ENCODE peak calls at places on chromosomes 12 and 14, in four cellular contexts. One of them, this sample, is unnamed.

GRCh38 chr14:95513261-95513660 is 3.2 kb downstream of the SYNE3 start:
- DNase-seq in pancreas: no peak
- DNase-seq in A673: no peak
- DNase-seq in RWPE2: no peak
- DNase-seq in this sample: no peak

GRCh38 chr12:101839324-101840283 is 8.8 kb upstream of the GNPTAB start:
- DNase-seq in A673: peak; percentile 73
- DNase-seq in pancreas: no peak
- DNase-seq in RWPE2: no peak
- DNase-seq in this sample: no peak

GRCh38 chr12:27984275-27984674 is 11.7 kb upstream of the PTHLH start:
- DNase-seq in A673: no peak
- DNase-seq in pancreas: no peak
- DNase-seq in RWPE2: no peak
- DNase-seq in this sample: no peak

GRCh38 chr12:124426594-124427550 is 132.0 kb downstream of the RFLNA start:
- DNase-seq in A673: no peak
- DNase-seq in pancreas: no peak
- DNase-seq in RWPE2: no peak
- DNase-seq in this sample: no peak

GRCh38 chr12:52912711-52913423 is 8.0 kb upstream of the KRT8 start:
- DNase-seq in pancreas: peak; percentile 81
- DNase-seq in RWPE2: no peak
- DNase-seq in A673: no peak
- DNase-seq in this sample: no peak

GRCh38 chr12:81128930-81129554 is 51.2 kb downstream of the ACSS3 start:
- DNase-seq in pancreas: no peak
- DNase-seq in RWPE2: no peak
- DNase-seq in A673: peak; percentile 79
- DNase-seq in this sample: no peak

GRCh38 chr12:50257226-50258166 is 25.8 kb downstream of the LIMA1 start:
- DNase-seq in pancreas: no peak
- DNase-seq in RWPE2: no peak
- DNase-seq in A673: peak; percentile 32
- DNase-seq in this sample: no peak

GRCh38 chr12:82695531-82695930 is 8.8 kb downstream of the TMTC2 start:
- DNase-seq in A673: no peak
- DNase-seq in pancreas: no peak
- DNase-seq in RWPE2: no peak
- DNase-seq in this sample: no peak

GRCh38 chr14:73742520-73743238 is 28.5 kb upstream of the PNMA1 start:
- DNase-seq in A673: no peak
- DNase-seq in RWPE2: no peak
- DNase-seq in pancreas: no peak
- DNase-seq in this sample: no peak

GRCh38 chr12:13071305-13072280 is 27.4 kb downstream of the FAM234B start:
- DNase-seq in pancreas: no peak
- DNase-seq in RWPE2: no peak
- DNase-seq in A673: no peak
- DNase-seq in this sample: no peak

GRCh38 chr12:64120568-64120967 is 101.5 kb downstream of the KICS2 start:
- DNase-seq in A673: no peak
- DNase-seq in RWPE2: no peak
- DNase-seq in pancreas: no peak
- DNase-seq in this sample: no peak

GRCh38 chr14:67269338-67270060 is 28.3 kb downstream of the PALS1 start:
- DNase-seq in RWPE2: no peak
- DNase-seq in pancreas: no peak
- DNase-seq in A673: peak; percentile 73
- DNase-seq in this sample: no peak

GRCh38 chr12:92550234-92550633 is 152.6 kb upstream of the PLEKHG7 start:
- DNase-seq in pancreas: no peak
- DNase-seq in RWPE2: no peak
- DNase-seq in A673: no peak
- DNase-seq in this sample: no peak

GRCh38 chr12:92550661-92551060 is 152.1 kb upstream of the PLEKHG7 start:
- DNase-seq in RWPE2: no peak
- DNase-seq in A673: no peak
- DNase-seq in pancreas: no peak
- DNase-seq in this sample: no peak

GRCh38 chr12:92551853-92552397 is 150.9 kb upstream of the PLEKHG7 start:
- DNase-seq in RWPE2: no peak
- DNase-seq in pancreas: no peak
- DNase-seq in A673: no peak
- DNase-seq in this sample: no peak

GRCh38 chr12:92552412-92553108 is 150.2 kb upstream of the PLEKHG7 start:
- DNase-seq in A673: no peak
- DNase-seq in RWPE2: no peak
- DNase-seq in pancreas: no peak
- DNase-seq in this sample: no peak

DNA sequence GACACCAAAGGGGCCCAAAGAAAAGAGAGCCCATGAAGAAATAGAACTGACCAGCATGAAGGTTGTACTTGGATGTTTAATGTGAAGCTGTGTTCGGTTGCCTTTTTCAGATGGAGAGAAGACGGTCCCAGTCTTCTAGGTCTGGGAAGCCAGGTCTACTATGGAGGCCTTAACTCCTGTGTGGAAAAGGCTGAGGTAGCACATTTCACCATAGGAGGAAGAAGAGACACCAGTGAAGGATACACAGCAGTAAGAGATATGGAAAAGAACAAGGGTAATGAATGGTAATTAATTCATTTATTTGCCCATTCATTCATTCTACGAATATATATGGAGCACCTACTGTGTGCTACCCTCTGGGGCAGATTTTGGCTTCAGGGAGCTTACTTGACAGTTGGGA is 151.6 kb upstream of the PLEKHG7 start:
- DNase-seq in pancreas: no peak
- DNase-seq in A673: no peak
- DNase-seq in RWPE2: no peak
- DNase-seq in this sample: no peak
- H3K27ac ChIP-seq in pancreas: no peak overlapping the region
- H3K27ac ChIP-seq in A673: no peak overlapping the region
- H3K27ac ChIP-seq in RWPE2: peak overlapping the region; percentile 50
- H3K27ac ChIP-seq in this sample: no peak overlapping the region

GRCh38 chr12:51863921-51864700 is 15.6 kb upstream of the FIGNL2 start:
- DNase-seq in RWPE2: no peak
- DNase-seq in A673: peak; percentile 56
- DNase-seq in pancreas: no peak
- DNase-seq in this sample: no peak

GRCh38 chr12:51864701-51865469 is 16.4 kb upstream of the FIGNL2 start:
- DNase-seq in RWPE2: no peak
- DNase-seq in A673: no peak
- DNase-seq in pancreas: no peak
- DNase-seq in this sample: no peak

GRCh38 chr12:51860986-51861385 is 12.5 kb upstream of the FIGNL2 start:
- DNase-seq in A673: no peak
- DNase-seq in RWPE2: no peak
- DNase-seq in pancreas: no peak
- DNase-seq in this sample: no peak

GRCh38 chr12:51863363-51863920 is 14.9 kb upstream of the FIGNL2 start:
- DNase-seq in pancreas: no peak
- DNase-seq in RWPE2: no peak
- DNase-seq in A673: no peak
- DNase-seq in this sample: no peak

DNA sequence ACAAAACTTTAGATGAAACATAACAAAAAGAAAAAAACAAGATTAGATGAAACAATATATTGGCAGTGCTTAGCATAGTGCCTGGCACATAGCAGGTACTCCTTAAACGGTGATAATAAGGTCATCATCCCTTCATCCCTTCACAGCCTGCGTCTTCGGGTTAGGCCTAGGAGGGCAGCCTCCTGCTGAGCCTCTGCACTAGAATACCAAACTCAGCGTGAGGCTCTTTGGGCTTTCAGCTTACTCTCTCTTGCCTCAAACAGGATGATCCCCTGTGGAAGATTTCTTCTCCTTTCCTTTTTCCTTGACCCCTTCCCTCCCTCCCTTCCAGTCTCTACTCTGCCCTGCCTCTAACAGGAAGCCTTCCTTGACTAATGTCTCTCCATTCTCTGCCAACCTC is 14.4 kb upstream of the FIGNL2 start:
- DNase-seq in RWPE2: no peak
- DNase-seq in pancreas: no peak
- DNase-seq in A673: no peak
- DNase-seq in this sample: no peak
- H3K4me3 ChIP-seq in RWPE2: no peak overlapping the region
- H3K4me3 ChIP-seq in pancreas: no peak overlapping the region
- H3K4me3 ChIP-seq in A673: no peak overlapping the region
- H3K4me3 ChIP-seq in this sample: no peak overlapping the region

GRCh38 chr14:51651388-51652167 is at the start of gene FRMD6:
- DNase-seq in A673: peak; percentile 90
- DNase-seq in RWPE2: peak; percentile 87
- DNase-seq in pancreas: peak; percentile 93
- DNase-seq in this sample: peak; percentile 54

GRCh38 chr14:51653855-51654548 is 2.3 kb downstream of the FRMD6 start:
- DNase-seq in pancreas: no peak
- DNase-seq in RWPE2: no peak
- DNase-seq in A673: no peak
- DNase-seq in this sample: no peak

GRCh38 chr14:51652168-51653095 is 722 bp downstream of the FRMD6 start:
- DNase-seq in A673: no peak
- DNase-seq in RWPE2: peak; percentile 76
- DNase-seq in pancreas: peak; percentile 87
- DNase-seq in this sample: no peak

GRCh38 chr14:51654549-51654879 is 2.8 kb downstream of the FRMD6 start:
- DNase-seq in RWPE2: no peak
- DNase-seq in A673: no peak
- DNase-seq in pancreas: no peak
- DNase-seq in this sample: no peak

GRCh38 chr14:51653096-51653814 is 1.5 kb downstream of the FRMD6 start:
- DNase-seq in pancreas: no peak
- DNase-seq in RWPE2: no peak
- DNase-seq in A673: peak; percentile 86
- DNase-seq in this sample: no peak
- TF ChIP-seq CTCF in pancreas: no peak
- TF ChIP-seq CTCF in RWPE2: peak; percentile 42
- TF ChIP-seq CTCF in A673: peak; percentile 62
- TF ChIP-seq CTCF in this sample: peak; percentile 67

DNA sequence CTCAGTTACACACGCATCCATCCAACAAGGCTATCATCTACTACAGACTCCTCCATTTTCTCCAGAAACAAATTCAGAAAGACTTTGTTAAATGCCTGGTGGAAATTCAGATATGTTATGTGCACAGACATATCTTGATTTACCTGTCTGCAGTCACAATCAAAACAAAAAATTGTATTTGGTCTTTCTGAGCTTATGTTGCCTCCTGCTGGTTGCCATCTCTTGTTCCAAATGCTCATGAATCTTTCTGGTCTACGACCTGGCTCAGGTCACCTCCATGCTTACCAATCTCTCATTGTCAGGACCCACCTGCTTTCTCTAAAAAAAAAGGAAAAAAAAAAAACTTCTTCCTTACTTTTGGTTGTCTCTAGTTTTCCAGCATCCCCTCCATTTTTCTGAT is 169.2 kb upstream of the PLXNC1 start:
- DNase-seq in pancreas: no peak
- DNase-seq in A673: no peak
- DNase-seq in RWPE2: no peak
- DNase-seq in this sample: no peak
- H3K27ac ChIP-seq in pancreas: no peak overlapping the region
- H3K27ac ChIP-seq in A673: no peak overlapping the region
- H3K27ac ChIP-seq in RWPE2: no peak overlapping the region
- H3K27ac ChIP-seq in this sample: no peak overlapping the region

GRCh38 chr14:68784995-68785816 is 7.7 kb downstream of the ZFP36L1 start:
- DNase-seq in pancreas: no peak
- DNase-seq in RWPE2: peak; percentile 83
- DNase-seq in A673: no peak
- DNase-seq in this sample: no peak
- H3K4me3 ChIP-seq in pancreas: no peak overlapping the region
- H3K4me3 ChIP-seq in RWPE2: no peak overlapping the region
- H3K4me3 ChIP-seq in A673: no peak overlapping the region
- H3K4me3 ChIP-seq in this sample: no peak overlapping the region

DNA sequence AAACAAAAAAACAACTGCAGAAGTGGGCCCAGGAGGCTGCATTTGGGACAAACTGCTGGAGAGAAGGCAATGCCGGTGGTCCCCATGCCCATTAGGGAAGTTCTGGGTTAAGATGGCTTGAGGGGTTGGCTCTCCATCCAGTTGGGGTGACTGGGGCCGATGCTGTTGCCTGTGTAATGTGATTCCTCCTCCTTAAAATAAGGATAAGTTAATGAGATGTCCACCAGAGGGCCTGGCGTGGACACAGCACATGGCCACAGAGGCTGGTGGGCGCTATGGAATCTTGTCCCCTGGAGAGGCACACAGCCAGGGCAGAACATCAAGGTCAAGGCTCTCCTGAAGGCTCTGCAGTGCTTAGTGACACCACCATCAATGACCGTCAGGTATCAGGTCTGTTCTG is 1.0 kb upstream of the TESC start:
- DNase-seq in A673: no peak
- DNase-seq in RWPE2: no peak
- DNase-seq in pancreas: no peak
- DNase-seq in this sample: no peak
- TF ChIP-seq CTCF in A673: peak; percentile 16
- TF ChIP-seq CTCF in RWPE2: peak; percentile 38
- TF ChIP-seq CTCF in pancreas: no peak
- TF ChIP-seq CTCF in this sample: no peak

DNA sequence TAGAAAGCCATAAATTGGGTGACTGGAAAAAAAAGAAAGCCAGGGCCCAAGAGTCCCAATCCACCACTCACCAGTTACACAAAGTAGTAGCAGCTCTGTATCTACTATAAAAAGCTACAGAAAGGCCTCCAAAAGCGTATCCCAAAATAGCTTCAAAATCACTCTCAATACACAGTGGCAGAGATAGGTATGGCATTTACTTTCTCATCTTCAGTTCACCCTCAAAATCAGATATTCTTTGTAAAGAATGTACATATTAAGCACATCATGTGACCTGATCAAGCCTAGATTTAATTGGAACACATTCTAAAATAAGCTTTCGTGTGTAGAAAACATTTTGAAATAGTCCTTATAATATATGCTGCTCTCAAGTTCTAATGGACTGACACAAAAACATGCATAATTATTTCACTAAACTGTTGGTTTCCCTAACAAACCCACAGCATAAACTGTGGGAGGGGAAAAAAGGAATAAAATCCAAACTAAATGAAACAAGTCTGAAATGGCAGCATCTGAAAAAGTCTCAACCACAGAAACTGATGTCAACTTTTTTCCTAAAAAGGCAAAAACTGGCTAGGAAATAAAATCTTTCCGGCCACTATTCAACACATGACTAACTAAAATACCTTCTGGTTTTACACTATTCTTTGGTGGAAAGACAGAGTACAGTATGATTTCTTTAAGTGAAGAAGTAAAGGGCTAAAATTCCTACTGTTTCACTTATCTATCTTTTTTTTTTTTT is 25.9 kb downstream of the UBE2N start:
- DNase-seq in RWPE2: no peak
- DNase-seq in pancreas: no peak
- DNase-seq in A673: no peak
- DNase-seq in this sample: no peak
- H3K27ac ChIP-seq in RWPE2: no peak overlapping the region
- H3K27ac ChIP-seq in pancreas: no peak overlapping the region
- H3K27ac ChIP-seq in A673: no peak overlapping the region
- H3K27ac ChIP-seq in this sample: peak overlapping the region; percentile 60

This sample was measured in thoracic aorta.